ENCODE peak calls at places on chromosomes 13 and 19, in five cellular contexts. One of them, this sample, is unnamed.

GRCh38 chr13:53038993-53039392 is 10.4 kb downstream of the OLFM4 start:
- DNase-seq in HCT116: no peak
- DNase-seq in endodermal cell: no peak
- DNase-seq in fibroblast of lung: no peak
- DNase-seq in RWPE2: no peak
- DNase-seq in this sample: no peak

GRCh38 chr19:5585461-5586299 is 17.9 kb upstream of the TINCR start:
- DNase-seq in endodermal cell: peak; percentile 94
- DNase-seq in fibroblast of lung: peak; percentile 25
- DNase-seq in RWPE2: no peak
- DNase-seq in HCT116: no peak
- DNase-seq in this sample: no peak

GRCh38 chr19:2678043-2678671 is 24.3 kb downstream of the GNG7 start:
- DNase-seq in HCT116: no peak
- DNase-seq in fibroblast of lung: no peak
- DNase-seq in endodermal cell: no peak
- DNase-seq in RWPE2: no peak
- DNase-seq in this sample: no peak

GRCh38 chr13:112531263-112531794 is 56.6 kb downstream of the TUBGCP3 start:
- DNase-seq in HCT116: no peak
- DNase-seq in endodermal cell: no peak
- DNase-seq in RWPE2: no peak
- DNase-seq in fibroblast of lung: no peak
- DNase-seq in this sample: no peak

GRCh38 chr13:32047088-32047487 is 15.5 kb downstream of the FRY start:
- DNase-seq in RWPE2: no peak
- DNase-seq in endodermal cell: no peak
- DNase-seq in fibroblast of lung: no peak
- DNase-seq in HCT116: no peak
- DNase-seq in this sample: no peak

GRCh38 chr13:40600145-40600751 is 66.2 kb downstream of the FOXO1 start:
- DNase-seq in HCT116: no peak
- DNase-seq in fibroblast of lung: no peak
- DNase-seq in RWPE2: no peak
- DNase-seq in endodermal cell: no peak
- DNase-seq in this sample: no peak

GRCh38 chr19:45790942-45791341 is 1.7 kb downstream of the DMWD start:
- DNase-seq in endodermal cell: no peak
- DNase-seq in fibroblast of lung: no peak
- DNase-seq in HCT116: no peak
- DNase-seq in RWPE2: no peak
- DNase-seq in this sample: no peak

GRCh38 chr13:23506071-23506820 is 64.0 kb upstream of the TNFRSF19 start:
- DNase-seq in endodermal cell: no peak
- DNase-seq in HCT116: no peak
- DNase-seq in fibroblast of lung: peak; percentile 72
- DNase-seq in RWPE2: no peak
- DNase-seq in this sample: no peak

GRCh38 chr19:12872941-12873890 is 8.0 kb downstream of the DNASE2 start:
- DNase-seq in endodermal cell: peak; percentile 82
- DNase-seq in fibroblast of lung: peak; percentile 3
- DNase-seq in RWPE2: no peak
- DNase-seq in HCT116: no peak
- DNase-seq in this sample: peak; percentile 81

GRCh38 chr13:104099750-104100149 is 1033.5 kb upstream of the SLC10A2 start:
- DNase-seq in endodermal cell: no peak
- DNase-seq in fibroblast of lung: no peak
- DNase-seq in RWPE2: no peak
- DNase-seq in HCT116: no peak
- DNase-seq in this sample: no peak

GRCh38 chr13:33126909-33127607 is 110.8 kb downstream of the KL start:
- DNase-seq in endodermal cell: no peak
- DNase-seq in HCT116: no peak
- DNase-seq in RWPE2: no peak
- DNase-seq in fibroblast of lung: peak; percentile 55
- DNase-seq in this sample: peak; percentile 81

GRCh38 chr13:26022538-26023292 is 29.1 kb downstream of the SHISA2 start:
- DNase-seq in endodermal cell: no peak
- DNase-seq in HCT116: no peak
- DNase-seq in RWPE2: no peak
- DNase-seq in fibroblast of lung: peak; percentile 73
- DNase-seq in this sample: peak; percentile 89

GRCh38 chr19:54792814-54793213 is 10.6 kb upstream of the KIR2DL4 start:
- DNase-seq in HCT116: no peak
- DNase-seq in fibroblast of lung: no peak
- DNase-seq in endodermal cell: no peak
- DNase-seq in RWPE2: no peak
- DNase-seq in this sample: no peak

GRCh38 chr19:11296264-11296663 is 304 bp downstream of the TSPAN16 start:
- DNase-seq in HCT116: no peak
- DNase-seq in fibroblast of lung: no peak
- DNase-seq in RWPE2: no peak
- DNase-seq in endodermal cell: no peak
- DNase-seq in this sample: no peak

GRCh38 chr19:15129856-15130580 is 22.8 kb downstream of the SYDE1 start:
- DNase-seq in RWPE2: no peak
- DNase-seq in endodermal cell: no peak
- DNase-seq in fibroblast of lung: no peak
- DNase-seq in HCT116: peak; percentile 16
- DNase-seq in this sample: peak; percentile 41

GRCh38 chr19:50275577-50276368 is 53.4 kb downstream of the KCNC3 start:
- DNase-seq in fibroblast of lung: no peak
- DNase-seq in endodermal cell: no peak
- DNase-seq in HCT116: no peak
- DNase-seq in RWPE2: no peak
- DNase-seq in this sample: peak; percentile 75

GRCh38 chr19:33529094-33529676 is 7.6 kb upstream of the PEPD start:
- DNase-seq in RWPE2: no peak
- DNase-seq in endodermal cell: no peak
- DNase-seq in fibroblast of lung: no peak
- DNase-seq in HCT116: no peak
- DNase-seq in this sample: no peak

GRCh38 chr13:40550130-40550529 is 116.3 kb downstream of the FOXO1 start:
- DNase-seq in HCT116: no peak
- DNase-seq in fibroblast of lung: peak; percentile 42
- DNase-seq in endodermal cell: no peak
- DNase-seq in RWPE2: no peak
- DNase-seq in this sample: no peak

GRCh38 chr19:49988433-49988832 is 27.5 kb upstream of the SIGLEC11 start:
- DNase-seq in endodermal cell: no peak
- DNase-seq in HCT116: no peak
- DNase-seq in fibroblast of lung: peak; percentile 82
- DNase-seq in RWPE2: no peak
- DNase-seq in this sample: no peak

GRCh38 chr13:28137556-28137955 is 789 bp upstream of the PAN3 start:
- DNase-seq in RWPE2: no peak
- DNase-seq in endodermal cell: no peak
- DNase-seq in fibroblast of lung: no peak
- DNase-seq in HCT116: no peak
- DNase-seq in this sample: no peak

GRCh38 chr13:39317284-39317683 is 279.0 kb downstream of the NHLRC3 start:
- DNase-seq in RWPE2: no peak
- DNase-seq in fibroblast of lung: peak; percentile 61
- DNase-seq in HCT116: no peak
- DNase-seq in endodermal cell: no peak
- DNase-seq in this sample: no peak

GRCh38 chr19:31905980-31906948 is 439.1 kb upstream of the ZNF507 start:
- DNase-seq in HCT116: no peak
- DNase-seq in fibroblast of lung: no peak
- DNase-seq in RWPE2: no peak
- DNase-seq in endodermal cell: no peak
- DNase-seq in this sample: no peak

GRCh38 chr19:14059652-14060155 is 2.2 kb downstream of the PALM3 start:
- DNase-seq in endodermal cell: no peak
- DNase-seq in RWPE2: no peak
- DNase-seq in HCT116: no peak
- DNase-seq in fibroblast of lung: no peak
- DNase-seq in this sample: no peak

GRCh38 chr13:72970956-72971355 is 87.8 kb upstream of the KLF5 start:
- DNase-seq in endodermal cell: no peak
- DNase-seq in fibroblast of lung: peak; percentile 74
- DNase-seq in RWPE2: no peak
- DNase-seq in HCT116: no peak
- DNase-seq in this sample: no peak

GRCh38 chr13:39516140-39516539 is 86.9 kb downstream of the LHFPL6 start:
- DNase-seq in fibroblast of lung: peak; percentile 71
- DNase-seq in endodermal cell: no peak
- DNase-seq in RWPE2: no peak
- DNase-seq in HCT116: no peak
- DNase-seq in this sample: no peak

GRCh38 chr13:44049546-44049945 is 169.8 kb downstream of the LACC1 start:
- DNase-seq in endodermal cell: no peak
- DNase-seq in HCT116: no peak
- DNase-seq in RWPE2: no peak
- DNase-seq in fibroblast of lung: no peak
- DNase-seq in this sample: no peak

GRCh38 chr13:24052547-24052981 is 108.0 kb upstream of the SPATA13 start:
- DNase-seq in fibroblast of lung: peak; percentile 27
- DNase-seq in HCT116: no peak
- DNase-seq in RWPE2: no peak
- DNase-seq in endodermal cell: no peak
- DNase-seq in this sample: no peak

GRCh38 chr19:18876865-18877264 is 19.1 kb downstream of the CERS1 start:
- DNase-seq in endodermal cell: no peak
- DNase-seq in fibroblast of lung: no peak
- DNase-seq in HCT116: no peak
- DNase-seq in RWPE2: no peak
- DNase-seq in this sample: no peak

DNA sequence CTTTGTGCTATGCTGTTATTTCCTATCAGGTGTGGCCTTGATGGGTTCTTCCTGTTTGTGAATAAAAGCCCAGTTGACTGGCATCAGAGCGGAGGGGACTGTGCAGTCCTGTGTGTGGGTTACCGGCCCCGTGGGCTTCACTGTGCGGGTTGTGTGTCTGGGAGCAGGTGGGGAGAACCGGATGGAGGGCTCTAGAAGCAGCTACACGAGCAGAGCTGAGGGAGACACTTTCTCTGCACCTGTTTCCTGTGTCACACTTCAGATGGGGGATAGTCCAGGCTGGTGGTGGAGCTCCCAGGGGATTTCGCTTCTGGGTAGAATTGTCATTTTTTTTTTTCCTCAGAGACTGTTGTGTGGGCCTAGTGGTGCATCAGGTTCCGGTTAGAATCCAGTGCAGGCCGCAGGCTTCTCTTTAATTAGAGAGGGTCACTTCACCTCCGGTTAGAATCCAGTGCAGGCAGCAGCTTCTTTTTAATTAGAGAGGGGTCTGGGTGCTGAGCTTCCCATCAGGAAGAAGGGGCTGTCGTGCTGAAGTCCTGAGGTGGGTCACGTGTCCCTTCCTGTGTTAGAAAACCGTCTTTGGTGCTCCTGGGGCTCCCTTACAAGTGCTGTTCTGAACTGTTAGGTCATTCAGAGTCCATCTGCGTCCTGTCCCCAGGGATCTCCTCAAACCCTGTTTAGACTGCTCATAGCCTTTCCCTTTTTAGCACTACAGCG is 69.7 kb downstream of the ARHGEF7 start:
- DNase-seq in endodermal cell: no peak
- DNase-seq in HCT116: no peak
- DNase-seq in fibroblast of lung: no peak
- DNase-seq in RWPE2: no peak
- DNase-seq in this sample: no peak
- H3K4me1 ChIP-seq in endodermal cell: no peaks in the 10 kb centered on the region
- H3K4me1 ChIP-seq in HCT116: peaks cover 19% of the 10 kb centered on the region
- H3K4me1 ChIP-seq in fibroblast of lung: peaks cover 17% of the 10 kb centered on the region
- H3K4me1 ChIP-seq in RWPE2: peaks cover 11% of the 10 kb centered on the region
- H3K4me1 ChIP-seq in this sample: peaks cover 13% of the 10 kb centered on the region

GRCh38 chr19:17863520-17864182 is 3.9 kb downstream of the RPL18A start:
- DNase-seq in HCT116: no peak
- DNase-seq in endodermal cell: peak; percentile 53
- DNase-seq in RWPE2: no peak
- DNase-seq in fibroblast of lung: no peak
- DNase-seq in this sample: no peak

GRCh38 chr19:17860331-17860992 is 752 bp downstream of the RPL18A start:
- DNase-seq in endodermal cell: no peak
- DNase-seq in HCT116: no peak
- DNase-seq in fibroblast of lung: no peak
- DNase-seq in RWPE2: no peak
- DNase-seq in this sample: no peak

GRCh38 chr19:17860993-17861360 is 1.3 kb downstream of the RPL18A start:
- DNase-seq in fibroblast of lung: no peak
- DNase-seq in RWPE2: no peak
- DNase-seq in HCT116: no peak
- DNase-seq in endodermal cell: no peak
- DNase-seq in this sample: no peak

GRCh38 chr19:17862711-17863519 is 3.2 kb downstream of the RPL18A start:
- DNase-seq in HCT116: no peak
- DNase-seq in fibroblast of lung: no peak
- DNase-seq in RWPE2: no peak
- DNase-seq in endodermal cell: no peak
- DNase-seq in this sample: no peak

DNA sequence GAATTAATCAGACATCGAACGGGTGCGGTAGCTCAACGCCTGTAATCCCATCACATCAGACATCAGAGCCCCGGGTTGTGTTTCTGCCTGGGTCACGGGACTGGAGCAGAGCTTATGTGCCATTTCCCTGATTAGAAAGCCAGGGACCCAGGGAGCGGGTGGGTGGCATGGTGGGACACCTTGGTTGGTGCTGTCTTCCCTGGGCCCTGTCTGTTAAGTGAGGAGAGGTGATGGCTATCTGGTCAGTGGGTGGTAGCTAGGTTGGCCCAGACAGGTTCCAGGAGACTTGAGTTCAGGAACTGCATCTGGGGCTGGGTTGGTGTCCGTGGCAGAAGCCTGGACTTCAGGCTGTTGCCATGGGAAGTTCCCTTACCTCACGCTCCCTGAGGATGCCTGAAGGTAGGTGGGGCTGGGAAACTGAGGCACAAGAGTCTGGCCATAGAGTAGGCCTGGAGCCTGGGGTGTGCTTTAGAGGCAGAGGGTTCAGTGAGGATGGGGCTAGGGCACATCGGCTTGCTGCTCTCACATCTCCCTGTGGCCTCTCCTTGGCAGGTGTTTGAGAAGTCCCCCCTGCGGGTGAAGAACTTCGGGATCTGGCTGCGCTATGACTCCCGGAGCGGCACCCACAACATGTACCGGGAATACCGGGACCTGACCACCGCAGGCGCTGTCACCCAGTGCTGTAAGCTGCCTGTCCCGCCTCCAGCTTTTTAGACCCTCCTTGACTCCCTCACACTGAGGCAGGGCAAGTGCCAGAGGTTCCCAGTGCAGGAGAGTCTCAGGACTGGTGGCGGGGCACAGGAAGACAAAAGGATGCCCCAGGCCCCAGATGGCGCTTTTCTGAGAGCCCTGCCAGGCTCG is 2.1 kb downstream of the RPL18A start:
- DNase-seq in RWPE2: peak; percentile 34
- DNase-seq in fibroblast of lung: no peak
- DNase-seq in endodermal cell: no peak
- DNase-seq in HCT116: no peak
- DNase-seq in this sample: no peak
- H3K36me3 ChIP-seq in RWPE2: peaks cover 49% of the 10 kb centered on the region
- H3K36me3 ChIP-seq in fibroblast of lung: peaks cover 26% of the 10 kb centered on the region
- H3K36me3 ChIP-seq in endodermal cell: peaks cover 43% of the 10 kb centered on the region
- H3K36me3 ChIP-seq in HCT116: peaks cover 46% of the 10 kb centered on the region
- H3K36me3 ChIP-seq in this sample: peaks cover 39% of the 10 kb centered on the region

GRCh38 chr19:7923295-7924191 is 2.4 kb downstream of the CTXN1 start:
- DNase-seq in fibroblast of lung: no peak
- DNase-seq in endodermal cell: no peak
- DNase-seq in RWPE2: no peak
- DNase-seq in HCT116: no peak
- DNase-seq in this sample: peak; percentile 74
- H3K27ac ChIP-seq in fibroblast of lung: no peak overlapping the region
- H3K27ac ChIP-seq in endodermal cell: no peak overlapping the region
- H3K27ac ChIP-seq in RWPE2: no peak overlapping the region
- H3K27ac ChIP-seq in HCT116: peak overlapping the region; percentile 16
- H3K27ac ChIP-seq in this sample: no peak overlapping the region

GRCh38 chr13:35411059-35411744 is 65.3 kb downstream of the MAB21L1 start:
- DNase-seq in RWPE2: no peak
- DNase-seq in fibroblast of lung: no peak
- DNase-seq in HCT116: no peak
- DNase-seq in endodermal cell: no peak
- DNase-seq in this sample: no peak
- H3K4me1 ChIP-seq in RWPE2: no peaks in the 10 kb centered on the region
- H3K4me1 ChIP-seq in fibroblast of lung: no peaks in the 10 kb centered on the region
- H3K4me1 ChIP-seq in HCT116: no peaks in the 10 kb centered on the region
- H3K4me1 ChIP-seq in endodermal cell: no peaks in the 10 kb centered on the region
- H3K4me1 ChIP-seq in this sample: no peaks in the 10 kb centered on the region